ENCODE peak calls at places on chromosomes 1 and 21, in seven cellular contexts. One of them, this sample, is unnamed.

GRCh38 chr1:212366901-212367300 is 47.8 kb downstream of the PACC1 start:
- DNase-seq in NCI-H510A treated with DMSO at 0.1 percent for 48 hours: no peak
- DNase-seq in DMS53: no peak
- DNase-seq in ecto neural progenitor cell: no peak
- DNase-seq in HFFc6: peak
- DNase-seq in DMS153: no peak
- DNase-seq in activated T-cell treated with anti-CD3 and anti-CD28 coated beads, Interleukin-2, amount 50 U/mL, for 72 hours: no peak
- DNase-seq in this sample: no peak

GRCh38 chr1:223479718-223480425 is 86.7 kb downstream of the CCDC185 start:
- DNase-seq in NCI-H510A treated with DMSO at 0.1 percent for 48 hours: peak
- DNase-seq in DMS53: peak
- DNase-seq in ecto neural progenitor cell: no peak
- DNase-seq in HFFc6: no peak
- DNase-seq in DMS153: peak
- DNase-seq in activated T-cell treated with anti-CD3 and anti-CD28 coated beads, Interleukin-2, amount 50 U/mL, for 72 hours: no peak
- DNase-seq in this sample: no peak

GRCh38 chr1:6105218-6105679 is 59.6 kb downstream of the KCNAB2 start:
- DNase-seq in NCI-H510A treated with DMSO at 0.1 percent for 48 hours: peak
- DNase-seq in DMS53: peak
- DNase-seq in ecto neural progenitor cell: no peak
- DNase-seq in HFFc6: no peak
- DNase-seq in DMS153: no peak
- DNase-seq in activated T-cell treated with anti-CD3 and anti-CD28 coated beads, Interleukin-2, amount 50 U/mL, for 72 hours: no peak
- DNase-seq in this sample: no peak

GRCh38 chr1:206672011-206672688 is 12.6 kb upstream of the MAPKAPK2 start:
- DNase-seq in NCI-H510A treated with DMSO at 0.1 percent for 48 hours: no peak
- DNase-seq in DMS53: peak
- DNase-seq in ecto neural progenitor cell: peak
- DNase-seq in HFFc6: no peak
- DNase-seq in DMS153: peak
- DNase-seq in activated T-cell treated with anti-CD3 and anti-CD28 coated beads, Interleukin-2, amount 50 U/mL, for 72 hours: no peak
- DNase-seq in this sample: no peak

GRCh38 chr1:88730995-88731394 is 46.9 kb downstream of the PKN2 start:
- DNase-seq in NCI-H510A treated with DMSO at 0.1 percent for 48 hours: no peak
- DNase-seq in DMS53: peak
- DNase-seq in ecto neural progenitor cell: no peak
- DNase-seq in HFFc6: no peak
- DNase-seq in DMS153: no peak
- DNase-seq in activated T-cell treated with anti-CD3 and anti-CD28 coated beads, Interleukin-2, amount 50 U/mL, for 72 hours: no peak
- DNase-seq in this sample: no peak

GRCh38 chr1:55428944-55429931 is 214.1 kb upstream of the USP24 start:
- DNase-seq in NCI-H510A treated with DMSO at 0.1 percent for 48 hours: no peak
- DNase-seq in DMS53: peak
- DNase-seq in ecto neural progenitor cell: no peak
- DNase-seq in HFFc6: peak
- DNase-seq in DMS153: no peak
- DNase-seq in activated T-cell treated with anti-CD3 and anti-CD28 coated beads, Interleukin-2, amount 50 U/mL, for 72 hours: no peak
- DNase-seq in this sample: peak

GRCh38 chr1:1337793-1338147 is 6.7 kb downstream of the TAS1R3 start:
- DNase-seq in NCI-H510A treated with DMSO at 0.1 percent for 48 hours: no peak
- DNase-seq in DMS53: peak
- DNase-seq in ecto neural progenitor cell: no peak
- DNase-seq in HFFc6: no peak
- DNase-seq in DMS153: no peak
- DNase-seq in activated T-cell treated with anti-CD3 and anti-CD28 coated beads, Interleukin-2, amount 50 U/mL, for 72 hours: peak
- DNase-seq in this sample: no peak

GRCh38 chr1:81681570-81681969 is 119.2 kb upstream of the ADGRL2 start:
- DNase-seq in NCI-H510A treated with DMSO at 0.1 percent for 48 hours: no peak
- DNase-seq in DMS53: peak
- DNase-seq in ecto neural progenitor cell: no peak
- DNase-seq in HFFc6: peak
- DNase-seq in DMS153: no peak
- DNase-seq in activated T-cell treated with anti-CD3 and anti-CD28 coated beads, Interleukin-2, amount 50 U/mL, for 72 hours: no peak
- DNase-seq in this sample: no peak

GRCh38 chr21:32248616-32249550 is 30.0 kb downstream of the MIS18A start:
- DNase-seq in NCI-H510A treated with DMSO at 0.1 percent for 48 hours: peak
- DNase-seq in DMS53: peak
- DNase-seq in ecto neural progenitor cell: no peak
- DNase-seq in HFFc6: no peak
- DNase-seq in DMS153: peak
- DNase-seq in activated T-cell treated with anti-CD3 and anti-CD28 coated beads, Interleukin-2, amount 50 U/mL, for 72 hours: no peak
- DNase-seq in this sample: no peak

GRCh38 chr1:167676205-167676915 is 45.4 kb upstream of the MPZL1 start:
- DNase-seq in NCI-H510A treated with DMSO at 0.1 percent for 48 hours: peak
- DNase-seq in DMS53: peak
- DNase-seq in ecto neural progenitor cell: no peak
- DNase-seq in HFFc6: no peak
- DNase-seq in DMS153: peak
- DNase-seq in activated T-cell treated with anti-CD3 and anti-CD28 coated beads, Interleukin-2, amount 50 U/mL, for 72 hours: no peak
- DNase-seq in this sample: no peak

GRCh38 chr21:31753949-31754348 is 22.0 kb upstream of the SCAF4 start:
- DNase-seq in NCI-H510A treated with DMSO at 0.1 percent for 48 hours: no peak
- DNase-seq in DMS53: no peak
- DNase-seq in ecto neural progenitor cell: no peak
- DNase-seq in HFFc6: no peak
- DNase-seq in DMS153: no peak
- DNase-seq in activated T-cell treated with anti-CD3 and anti-CD28 coated beads, Interleukin-2, amount 50 U/mL, for 72 hours: no peak
- DNase-seq in this sample: no peak

GRCh38 chr1:182587087-182587486 is 2.0 kb downstream of the RNASEL start:
- DNase-seq in NCI-H510A treated with DMSO at 0.1 percent for 48 hours: no peak
- DNase-seq in DMS53: no peak
- DNase-seq in ecto neural progenitor cell: no peak
- DNase-seq in HFFc6: no peak
- DNase-seq in DMS153: no peak
- DNase-seq in activated T-cell treated with anti-CD3 and anti-CD28 coated beads, Interleukin-2, amount 50 U/mL, for 72 hours: no peak
- DNase-seq in this sample: no peak

GRCh38 chr1:27137544-27138075 is 17.3 kb downstream of the SLC9A1 start:
- DNase-seq in NCI-H510A treated with DMSO at 0.1 percent for 48 hours: peak
- DNase-seq in DMS53: no peak
- DNase-seq in ecto neural progenitor cell: peak
- DNase-seq in HFFc6: no peak
- DNase-seq in DMS153: peak
- DNase-seq in activated T-cell treated with anti-CD3 and anti-CD28 coated beads, Interleukin-2, amount 50 U/mL, for 72 hours: no peak
- DNase-seq in this sample: peak

GRCh38 chr1:37177230-37177864 is 143.0 kb upstream of the GRIK3 start:
- DNase-seq in NCI-H510A treated with DMSO at 0.1 percent for 48 hours: peak
- DNase-seq in DMS53: peak
- DNase-seq in ecto neural progenitor cell: no peak
- DNase-seq in HFFc6: no peak
- DNase-seq in DMS153: peak
- DNase-seq in activated T-cell treated with anti-CD3 and anti-CD28 coated beads, Interleukin-2, amount 50 U/mL, for 72 hours: peak
- DNase-seq in this sample: no peak

GRCh38 chr21:44930543-44930981 is 9.3 kb upstream of the SLX9 start:
- DNase-seq in NCI-H510A treated with DMSO at 0.1 percent for 48 hours: no peak
- DNase-seq in DMS53: peak
- DNase-seq in ecto neural progenitor cell: no peak
- DNase-seq in HFFc6: no peak
- DNase-seq in DMS153: no peak
- DNase-seq in activated T-cell treated with anti-CD3 and anti-CD28 coated beads, Interleukin-2, amount 50 U/mL, for 72 hours: peak
- DNase-seq in this sample: no peak

GRCh38 chr1:154304664-154305337 is 16.1 kb upstream of the AQP10 start:
- DNase-seq in NCI-H510A treated with DMSO at 0.1 percent for 48 hours: no peak
- DNase-seq in DMS53: peak
- DNase-seq in ecto neural progenitor cell: no peak
- DNase-seq in HFFc6: no peak
- DNase-seq in DMS153: no peak
- DNase-seq in activated T-cell treated with anti-CD3 and anti-CD28 coated beads, Interleukin-2, amount 50 U/mL, for 72 hours: peak
- DNase-seq in this sample: no peak

GRCh38 chr1:211708006-211708405 is 32.6 kb upstream of the NEK2 start:
- DNase-seq in NCI-H510A treated with DMSO at 0.1 percent for 48 hours: no peak
- DNase-seq in DMS53: no peak
- DNase-seq in ecto neural progenitor cell: no peak
- DNase-seq in HFFc6: no peak
- DNase-seq in DMS153: no peak
- DNase-seq in activated T-cell treated with anti-CD3 and anti-CD28 coated beads, Interleukin-2, amount 50 U/mL, for 72 hours: no peak
- DNase-seq in this sample: no peak

GRCh38 chr1:45205910-45206721 is at the start of gene ZSWIM5:
- DNase-seq in NCI-H510A treated with DMSO at 0.1 percent for 48 hours: peak
- DNase-seq in DMS53: peak
- DNase-seq in ecto neural progenitor cell: peak
- DNase-seq in HFFc6: no peak
- DNase-seq in DMS153: peak
- DNase-seq in activated T-cell treated with anti-CD3 and anti-CD28 coated beads, Interleukin-2, amount 50 U/mL, for 72 hours: peak
- DNase-seq in this sample: peak

GRCh38 chr1:14108356-14109275 is 408.6 kb downstream of the PRDM2 start:
- DNase-seq in NCI-H510A treated with DMSO at 0.1 percent for 48 hours: peak
- DNase-seq in DMS53: no peak
- DNase-seq in ecto neural progenitor cell: no peak
- DNase-seq in HFFc6: no peak
- DNase-seq in DMS153: peak
- DNase-seq in activated T-cell treated with anti-CD3 and anti-CD28 coated beads, Interleukin-2, amount 50 U/mL, for 72 hours: no peak
- DNase-seq in this sample: no peak

GRCh38 chr1:14516974-14517812 is 81.3 kb upstream of the KAZN start:
- DNase-seq in NCI-H510A treated with DMSO at 0.1 percent for 48 hours: no peak
- DNase-seq in DMS53: no peak
- DNase-seq in ecto neural progenitor cell: no peak
- DNase-seq in HFFc6: no peak
- DNase-seq in DMS153: no peak
- DNase-seq in activated T-cell treated with anti-CD3 and anti-CD28 coated beads, Interleukin-2, amount 50 U/mL, for 72 hours: no peak
- DNase-seq in this sample: no peak

GRCh38 chr1:230120949-230121381 is 53.9 kb downstream of the GALNT2 start:
- DNase-seq in NCI-H510A treated with DMSO at 0.1 percent for 48 hours: peak
- DNase-seq in DMS53: peak
- DNase-seq in ecto neural progenitor cell: no peak
- DNase-seq in HFFc6: no peak
- DNase-seq in DMS153: peak
- DNase-seq in activated T-cell treated with anti-CD3 and anti-CD28 coated beads, Interleukin-2, amount 50 U/mL, for 72 hours: no peak
- DNase-seq in this sample: no peak

GRCh38 chr1:13754510-13755103 is 54.6 kb downstream of the PRDM2 start:
- DNase-seq in NCI-H510A treated with DMSO at 0.1 percent for 48 hours: no peak
- DNase-seq in DMS53: no peak
- DNase-seq in ecto neural progenitor cell: no peak
- DNase-seq in HFFc6: peak
- DNase-seq in DMS153: no peak
- DNase-seq in activated T-cell treated with anti-CD3 and anti-CD28 coated beads, Interleukin-2, amount 50 U/mL, for 72 hours: no peak
- DNase-seq in this sample: no peak

GRCh38 chr1:176943783-176944182 is 220.7 kb downstream of the ASTN1 start:
- DNase-seq in NCI-H510A treated with DMSO at 0.1 percent for 48 hours: no peak
- DNase-seq in DMS53: no peak
- DNase-seq in ecto neural progenitor cell: no peak
- DNase-seq in HFFc6: no peak
- DNase-seq in DMS153: no peak
- DNase-seq in activated T-cell treated with anti-CD3 and anti-CD28 coated beads, Interleukin-2, amount 50 U/mL, for 72 hours: no peak
- DNase-seq in this sample: no peak

GRCh38 chr21:44817506-44817880 is 369 bp downstream of the SUMO3 start:
- DNase-seq in NCI-H510A treated with DMSO at 0.1 percent for 48 hours: peak
- DNase-seq in DMS53: peak
- DNase-seq in ecto neural progenitor cell: peak
- DNase-seq in HFFc6: peak
- DNase-seq in DMS153: peak
- DNase-seq in activated T-cell treated with anti-CD3 and anti-CD28 coated beads, Interleukin-2, amount 50 U/mL, for 72 hours: peak
- DNase-seq in this sample: peak

GRCh38 chr1:20698195-20698910 is 19.5 kb downstream of the KIF17 start:
- DNase-seq in NCI-H510A treated with DMSO at 0.1 percent for 48 hours: no peak
- DNase-seq in DMS53: no peak
- DNase-seq in ecto neural progenitor cell: no peak
- DNase-seq in HFFc6: peak
- DNase-seq in DMS153: no peak
- DNase-seq in activated T-cell treated with anti-CD3 and anti-CD28 coated beads, Interleukin-2, amount 50 U/mL, for 72 hours: no peak
- DNase-seq in this sample: no peak

GRCh38 chr1:22930235-22930912 is 42.3 kb downstream of the LACTBL1 start:
- DNase-seq in NCI-H510A treated with DMSO at 0.1 percent for 48 hours: no peak
- DNase-seq in DMS53: peak
- DNase-seq in ecto neural progenitor cell: peak
- DNase-seq in HFFc6: peak
- DNase-seq in DMS153: no peak
- DNase-seq in activated T-cell treated with anti-CD3 and anti-CD28 coated beads, Interleukin-2, amount 50 U/mL, for 72 hours: peak
- DNase-seq in this sample: no peak

GRCh38 chr1:46948629-46949282 is 7.5 kb upstream of the CYP4A11 start:
- DNase-seq in NCI-H510A treated with DMSO at 0.1 percent for 48 hours: no peak
- DNase-seq in DMS53: peak
- DNase-seq in ecto neural progenitor cell: no peak
- DNase-seq in HFFc6: no peak
- DNase-seq in DMS153: no peak
- DNase-seq in activated T-cell treated with anti-CD3 and anti-CD28 coated beads, Interleukin-2, amount 50 U/mL, for 72 hours: no peak
- DNase-seq in this sample: peak

GRCh38 chr1:44355582-44356305 is 687 bp upstream of the ERI3 start:
- DNase-seq in NCI-H510A treated with DMSO at 0.1 percent for 48 hours: peak
- DNase-seq in DMS53: peak
- DNase-seq in ecto neural progenitor cell: no peak
- DNase-seq in HFFc6: no peak
- DNase-seq in DMS153: no peak
- DNase-seq in activated T-cell treated with anti-CD3 and anti-CD28 coated beads, Interleukin-2, amount 50 U/mL, for 72 hours: no peak
- DNase-seq in this sample: no peak

GRCh38 chr1:11525516-11525915 is 46.6 kb downstream of the DISP3 start:
- DNase-seq in NCI-H510A treated with DMSO at 0.1 percent for 48 hours: no peak
- DNase-seq in DMS53: no peak
- DNase-seq in ecto neural progenitor cell: no peak
- DNase-seq in HFFc6: no peak
- DNase-seq in DMS153: no peak
- DNase-seq in activated T-cell treated with anti-CD3 and anti-CD28 coated beads, Interleukin-2, amount 50 U/mL, for 72 hours: no peak
- DNase-seq in this sample: no peak

GRCh38 chr1:237042892-237043576 is 1.1 kb downstream of the RYR2 start:
- DNase-seq in NCI-H510A treated with DMSO at 0.1 percent for 48 hours: no peak
- DNase-seq in DMS53: peak
- DNase-seq in ecto neural progenitor cell: peak
- DNase-seq in HFFc6: no peak
- DNase-seq in DMS153: no peak
- DNase-seq in activated T-cell treated with anti-CD3 and anti-CD28 coated beads, Interleukin-2, amount 50 U/mL, for 72 hours: no peak
- DNase-seq in this sample: no peak

GRCh38 chr1:91795601-91796389 is 90.2 kb downstream of the TGFBR3 start:
- DNase-seq in NCI-H510A treated with DMSO at 0.1 percent for 48 hours: no peak
- DNase-seq in DMS53: no peak
- DNase-seq in ecto neural progenitor cell: no peak
- DNase-seq in HFFc6: peak
- DNase-seq in DMS153: no peak
- DNase-seq in activated T-cell treated with anti-CD3 and anti-CD28 coated beads, Interleukin-2, amount 50 U/mL, for 72 hours: no peak
- DNase-seq in this sample: no peak

GRCh38 chr1:153799566-153800465 is 24.6 kb downstream of the SLC27A3 start:
- DNase-seq in NCI-H510A treated with DMSO at 0.1 percent for 48 hours: no peak
- DNase-seq in DMS53: no peak
- DNase-seq in ecto neural progenitor cell: no peak
- DNase-seq in HFFc6: no peak
- DNase-seq in DMS153: no peak
- DNase-seq in activated T-cell treated with anti-CD3 and anti-CD28 coated beads, Interleukin-2, amount 50 U/mL, for 72 hours: no peak
- DNase-seq in this sample: no peak

GRCh38 chr1:95475686-95476457 is 241.9 kb downstream of the RWDD3 start:
- DNase-seq in NCI-H510A treated with DMSO at 0.1 percent for 48 hours: no peak
- DNase-seq in DMS53: no peak
- DNase-seq in ecto neural progenitor cell: no peak
- DNase-seq in HFFc6: no peak
- DNase-seq in DMS153: no peak
- DNase-seq in activated T-cell treated with anti-CD3 and anti-CD28 coated beads, Interleukin-2, amount 50 U/mL, for 72 hours: no peak
- DNase-seq in this sample: no peak

GRCh38 chr1:247551716-247552115 is 2.8 kb downstream of the GCSAML start:
- DNase-seq in NCI-H510A treated with DMSO at 0.1 percent for 48 hours: no peak
- DNase-seq in DMS53: no peak
- DNase-seq in ecto neural progenitor cell: no peak
- DNase-seq in HFFc6: no peak
- DNase-seq in DMS153: no peak
- DNase-seq in activated T-cell treated with anti-CD3 and anti-CD28 coated beads, Interleukin-2, amount 50 U/mL, for 72 hours: no peak
- DNase-seq in this sample: no peak

GRCh38 chr1:28601696-28602095 is 9.6 kb downstream of the RAB42 start:
- DNase-seq in NCI-H510A treated with DMSO at 0.1 percent for 48 hours: no peak
- DNase-seq in DMS53: peak
- DNase-seq in ecto neural progenitor cell: no peak
- DNase-seq in HFFc6: peak
- DNase-seq in DMS153: no peak
- DNase-seq in activated T-cell treated with anti-CD3 and anti-CD28 coated beads, Interleukin-2, amount 50 U/mL, for 72 hours: peak
- DNase-seq in this sample: no peak